ENCODE peak calls at places on chromosomes 7 and 10, in seven cellular contexts. One of them, this sample, is unnamed. For H3K4me1, the result is how much of the 10 kb centered on the place peaks cover.

GRCh38 chr7:150941983-150942590 is 36.0 kb downstream of the KCNH2 start:
- DNase-seq in cardiac muscle cell: peak
- DNase-seq in effector memory CD4-positive, alpha-beta T cell: peak
- DNase-seq in suprapubic skin: peak
- DNase-seq in endothelial cell of umbilical vein: no peak
- DNase-seq in HCT116: no peak
- DNase-seq in MM.1S: peak
- DNase-seq in this sample: no peak

GRCh38 chr10:131856441-131857094 is 44.2 kb upstream of the PPP2R2D start:
- DNase-seq in cardiac muscle cell: no peak
- DNase-seq in effector memory CD4-positive, alpha-beta T cell: no peak
- DNase-seq in suprapubic skin: peak
- DNase-seq in endothelial cell of umbilical vein: no peak
- DNase-seq in HCT116: no peak
- DNase-seq in MM.1S: no peak
- DNase-seq in this sample: no peak

GRCh38 chr10:89915021-89915420 is 213.6 kb downstream of the KIF20B start:
- DNase-seq in cardiac muscle cell: no peak
- DNase-seq in effector memory CD4-positive, alpha-beta T cell: no peak
- DNase-seq in suprapubic skin: no peak
- DNase-seq in endothelial cell of umbilical vein: no peak
- DNase-seq in HCT116: no peak
- DNase-seq in MM.1S: no peak
- DNase-seq in this sample: no peak

GRCh38 chr10:12380999-12381398 is 31.7 kb downstream of the CAMK1D start:
- DNase-seq in cardiac muscle cell: no peak
- DNase-seq in effector memory CD4-positive, alpha-beta T cell: no peak
- DNase-seq in suprapubic skin: no peak
- DNase-seq in endothelial cell of umbilical vein: no peak
- DNase-seq in HCT116: no peak
- DNase-seq in MM.1S: no peak
- DNase-seq in this sample: no peak

GRCh38 chr7:19009241-19009935 is 108.0 kb downstream of the TWIST1 start:
- DNase-seq in cardiac muscle cell: peak
- DNase-seq in effector memory CD4-positive, alpha-beta T cell: no peak
- DNase-seq in suprapubic skin: no peak
- DNase-seq in endothelial cell of umbilical vein: peak
- DNase-seq in HCT116: no peak
- DNase-seq in MM.1S: no peak
- DNase-seq in this sample: no peak

GRCh38 chr10:20085115-20085514 is 268.9 kb downstream of the PLXDC2 start:
- DNase-seq in cardiac muscle cell: no peak
- DNase-seq in effector memory CD4-positive, alpha-beta T cell: no peak
- DNase-seq in suprapubic skin: no peak
- DNase-seq in endothelial cell of umbilical vein: no peak
- DNase-seq in HCT116: no peak
- DNase-seq in MM.1S: peak
- DNase-seq in this sample: no peak

GRCh38 chr10:47058961-47059391 is 147.7 kb downstream of the PTPN20 start:
- DNase-seq in cardiac muscle cell: no peak
- DNase-seq in effector memory CD4-positive, alpha-beta T cell: no peak
- DNase-seq in suprapubic skin: no peak
- DNase-seq in endothelial cell of umbilical vein: no peak
- DNase-seq in HCT116: no peak
- DNase-seq in MM.1S: no peak
- DNase-seq in this sample: no peak

GRCh38 chr10:43410345-43410744 is 1.4 kb upstream of the HNRNPF start:
- DNase-seq in cardiac muscle cell: no peak
- DNase-seq in effector memory CD4-positive, alpha-beta T cell: no peak
- DNase-seq in suprapubic skin: no peak
- DNase-seq in endothelial cell of umbilical vein: no peak
- DNase-seq in HCT116: no peak
- DNase-seq in MM.1S: no peak
- DNase-seq in this sample: no peak

GRCh38 chr7:44416941-44417340 is 73.5 kb downstream of the NUDCD3 start:
- DNase-seq in cardiac muscle cell: no peak
- DNase-seq in effector memory CD4-positive, alpha-beta T cell: no peak
- DNase-seq in suprapubic skin: no peak
- DNase-seq in endothelial cell of umbilical vein: no peak
- DNase-seq in HCT116: no peak
- DNase-seq in MM.1S: no peak
- DNase-seq in this sample: no peak
- H3K4me1 ChIP-seq in cardiac muscle cell: under half
- H3K4me1 ChIP-seq in effector memory CD4-positive, alpha-beta T cell: under half
- H3K4me1 ChIP-seq in suprapubic skin: under half
- H3K4me1 ChIP-seq in endothelial cell of umbilical vein: under half
- H3K4me1 ChIP-seq in HCT116: under half
- H3K4me1 ChIP-seq in MM.1S: under half
- H3K4me1 ChIP-seq in this sample: under half

GRCh38 chr7:99244942-99245341 is 27.7 kb upstream of the MYH16 start:
- DNase-seq in cardiac muscle cell: no peak
- DNase-seq in effector memory CD4-positive, alpha-beta T cell: no peak
- DNase-seq in suprapubic skin: no peak
- DNase-seq in endothelial cell of umbilical vein: no peak
- DNase-seq in HCT116: no peak
- DNase-seq in MM.1S: no peak
- DNase-seq in this sample: no peak
- H3K27ac ChIP-seq in cardiac muscle cell: no peak
- H3K27ac ChIP-seq in effector memory CD4-positive, alpha-beta T cell: no peak
- H3K27ac ChIP-seq in suprapubic skin: no peak
- H3K27ac ChIP-seq in endothelial cell of umbilical vein: no peak
- H3K27ac ChIP-seq in HCT116: no peak
- H3K27ac ChIP-seq in MM.1S: no peak
- H3K27ac ChIP-seq in this sample: no peak

DNA sequence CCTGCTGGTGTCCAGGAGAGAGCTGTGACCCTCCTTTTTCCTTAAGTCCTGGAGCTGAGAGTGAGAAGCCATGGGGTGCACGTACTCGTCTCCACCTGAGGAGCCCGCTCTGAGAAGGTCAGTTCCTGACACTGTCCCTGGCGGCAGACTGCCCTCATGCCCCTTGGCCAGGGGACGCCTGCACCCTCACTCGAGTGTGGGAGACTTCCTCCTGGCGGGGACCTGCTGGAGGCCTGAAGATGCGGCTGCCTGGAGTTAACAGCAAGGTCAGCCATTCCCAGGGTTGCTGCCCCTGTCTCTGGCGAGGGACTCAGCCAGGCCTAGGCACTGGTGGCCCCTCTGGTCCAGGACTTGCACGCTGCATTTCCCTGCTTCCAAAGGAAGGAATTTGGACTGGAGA is 26.4 kb downstream of the TMEM120A start:
- DNase-seq in cardiac muscle cell: no peak
- DNase-seq in effector memory CD4-positive, alpha-beta T cell: no peak
- DNase-seq in suprapubic skin: peak
- DNase-seq in endothelial cell of umbilical vein: no peak
- DNase-seq in HCT116: no peak
- DNase-seq in MM.1S: no peak
- DNase-seq in this sample: no peak
- H3K4me1 ChIP-seq in cardiac muscle cell: under half
- H3K4me1 ChIP-seq in effector memory CD4-positive, alpha-beta T cell: under half
- H3K4me1 ChIP-seq in suprapubic skin: half or more
- H3K4me1 ChIP-seq in endothelial cell of umbilical vein: under half
- H3K4me1 ChIP-seq in HCT116: under half
- H3K4me1 ChIP-seq in MM.1S: under half
- H3K4me1 ChIP-seq in this sample: under half

GRCh38 chr10:88899886-88900285 is 19.8 kb downstream of the STAMBPL1 start:
- DNase-seq in cardiac muscle cell: no peak
- DNase-seq in effector memory CD4-positive, alpha-beta T cell: no peak
- DNase-seq in suprapubic skin: no peak
- DNase-seq in endothelial cell of umbilical vein: no peak
- DNase-seq in HCT116: no peak
- DNase-seq in MM.1S: no peak
- DNase-seq in this sample: no peak

GRCh38 chr10:88902328-88902789 is 22.3 kb downstream of the STAMBPL1 start:
- DNase-seq in cardiac muscle cell: no peak
- DNase-seq in effector memory CD4-positive, alpha-beta T cell: no peak
- DNase-seq in suprapubic skin: no peak
- DNase-seq in endothelial cell of umbilical vein: no peak
- DNase-seq in HCT116: no peak
- DNase-seq in MM.1S: no peak
- DNase-seq in this sample: no peak

GRCh38 chr10:88898727-88899126 is 18.7 kb downstream of the STAMBPL1 start:
- DNase-seq in cardiac muscle cell: no peak
- DNase-seq in effector memory CD4-positive, alpha-beta T cell: no peak
- DNase-seq in suprapubic skin: no peak
- DNase-seq in endothelial cell of umbilical vein: no peak
- DNase-seq in HCT116: no peak
- DNase-seq in MM.1S: no peak
- DNase-seq in this sample: no peak

GRCh38 chr10:88901610-88902327 is 21.7 kb downstream of the STAMBPL1 start:
- DNase-seq in cardiac muscle cell: no peak
- DNase-seq in effector memory CD4-positive, alpha-beta T cell: no peak
- DNase-seq in suprapubic skin: no peak
- DNase-seq in endothelial cell of umbilical vein: no peak
- DNase-seq in HCT116: no peak
- DNase-seq in MM.1S: no peak
- DNase-seq in this sample: no peak

GRCh38 chr10:88901206-88901605 is 21.2 kb downstream of the STAMBPL1 start:
- DNase-seq in cardiac muscle cell: no peak
- DNase-seq in effector memory CD4-positive, alpha-beta T cell: no peak
- DNase-seq in suprapubic skin: no peak
- DNase-seq in endothelial cell of umbilical vein: no peak
- DNase-seq in HCT116: no peak
- DNase-seq in MM.1S: no peak
- DNase-seq in this sample: no peak
- H3K27ac ChIP-seq in cardiac muscle cell: no peak
- H3K27ac ChIP-seq in effector memory CD4-positive, alpha-beta T cell: no peak
- H3K27ac ChIP-seq in suprapubic skin: no peak
- H3K27ac ChIP-seq in endothelial cell of umbilical vein: no peak
- H3K27ac ChIP-seq in HCT116: no peak
- H3K27ac ChIP-seq in MM.1S: peak
- H3K27ac ChIP-seq in this sample: no peak

GRCh38 chr7:4763091-4763793 is 12.2 kb upstream of the AP5Z1 start:
- DNase-seq in cardiac muscle cell: no peak
- DNase-seq in effector memory CD4-positive, alpha-beta T cell: no peak
- DNase-seq in suprapubic skin: no peak
- DNase-seq in endothelial cell of umbilical vein: no peak
- DNase-seq in HCT116: no peak
- DNase-seq in MM.1S: no peak
- DNase-seq in this sample: no peak
- H3K4me1 ChIP-seq in cardiac muscle cell: under half
- H3K4me1 ChIP-seq in effector memory CD4-positive, alpha-beta T cell: under half
- H3K4me1 ChIP-seq in suprapubic skin: under half
- H3K4me1 ChIP-seq in endothelial cell of umbilical vein: under half
- H3K4me1 ChIP-seq in HCT116: under half
- H3K4me1 ChIP-seq in MM.1S: under half
- H3K4me1 ChIP-seq in this sample: under half

This sample was measured in prostate gland.